ENCODE peak calls at places on chromosomes 3 and 15, in four cellular contexts. D, J, E and X are unnamed samples.

GRCh38 chr3:116339441-116340028 is 105.8 kb downstream of the LSAMP start:
- DNase-seq in D (no peak), J (no peak), E (no peak), X (no peak)

GRCh38 chr3:10459954-10460754 is 45.2 kb downstream of the ATP2B2 start:
- DNase-seq in D (no peak), J (peak), E (peak), X (peak)

GRCh38 chr3:154294016-154294415 is 30.3 kb downstream of the DHX36 start:
- DNase-seq in D (no peak), J (no peak), E (no peak), X (no peak)

GRCh38 chr3:126125781-126126251 is 41.9 kb upstream of the SLC41A3 start:
- DNase-seq in D (no peak), J (no peak), E (no peak), X (no peak)

GRCh38 chr15:72086010-72086697 is 31.8 kb downstream of the MYO9A start:
- DNase-seq in D (no peak), J (no peak), E (no peak), X (no peak)

GRCh38 chr3:125003369-125003853 is 52.4 kb downstream of the HEG1 start:
- DNase-seq in D (no peak), J (no peak), E (no peak), X (no peak)

GRCh38 chr3:150202696-150203095 is 205.4 kb upstream of the TSC22D2 start:
- DNase-seq in D (no peak), J (no peak), E (no peak), X (no peak)

GRCh38 chr3:28645149-28645548 is 296.5 kb upstream of the AZI2 start:
- DNase-seq in D (no peak), J (no peak), E (no peak), X (no peak)

GRCh38 chr15:41544650-41545015 is 576 bp upstream of the RPAP1 start:
- DNase-seq in D (no peak), J (no peak), E (no peak), X (no peak)

GRCh38 chr15:81480645-81481053 is 106.6 kb upstream of the TMC3 start:
- DNase-seq in D (peak), J (no peak), E (peak), X (no peak)

GRCh38 chr3:129329858-129330257 is 51.2 kb downstream of the HMCES start:
- DNase-seq in D (no peak), J (no peak), E (no peak), X (no peak)

GRCh38 chr3:148332509-148332908 is 365.2 kb upstream of the AGTR1 start:
- DNase-seq in D (no peak), J (no peak), E (no peak), X (no peak)

GRCh38 chr3:105394177-105394576 is 27.5 kb downstream of the ALCAM start:
- DNase-seq in D (no peak), J (no peak), E (no peak), X (no peak)

GRCh38 chr3:78610462-78611125 is 1157.2 kb downstream of the ROBO1 start:
- DNase-seq in D (no peak), J (no peak), E (no peak), X (no peak)

GRCh38 chr3:155015776-155016451 is 64.2 kb upstream of the MME start:
- DNase-seq in D (no peak), J (no peak), E (no peak), X (no peak)

GRCh38 chr3:156291269-156292123 is 171.1 kb downstream of the KCNAB1 start:
- DNase-seq in D (no peak), J (no peak), E (no peak), X (no peak)

GRCh38 chr3:66394261-66395249 is 106.3 kb downstream of the LRIG1 start:
- DNase-seq in D (no peak), J (no peak), E (no peak), X (no peak)

GRCh38 chr15:90090226-90090848 is 11.9 kb downstream of the IDH2 start:
- DNase-seq in D (no peak), J (no peak), E (no peak), X (no peak)

GRCh38 chr3:73832426-73832825 is 207.7 kb upstream of the PDZRN3 start:
- DNase-seq in D (no peak), J (no peak), E (no peak), X (no peak)

GRCh38 chr3:163045945-163046344 is 1549.3 kb downstream of the OTOL1 start:
- DNase-seq in D (no peak), J (no peak), E (no peak), X (no peak)

GRCh38 chr15:74802862-74803447 is 9.7 kb upstream of the LMAN1L start:
- DNase-seq in D (no peak), J (no peak), E (no peak), X (no peak)

GRCh38 chr3:156702367-156702766 is 28.0 kb downstream of the TIPARP start:
- DNase-seq in D (no peak), J (no peak), E (no peak), X (no peak)

GRCh38 chr3:164897335-164897734 is 181.0 kb downstream of the SI start:
- DNase-seq in D (no peak), J (no peak), E (no peak), X (no peak)

GRCh38 chr3:127718916-127719290 is 46.2 kb downstream of the ABTB1 start:
- DNase-seq in D (no peak), J (no peak), E (no peak), X (no peak)

GRCh38 chr3:189038773-189039720 is 132.7 kb upstream of the TPRG1 start:
- DNase-seq in D (no peak), J (peak), E (no peak), X (no peak)

GRCh38 chr3:156483961-156484787 is 70.7 kb downstream of the SSR3 start:
- DNase-seq in D (peak), J (peak), E (no peak), X (no peak)

GRCh38 chr3:125110016-125110875 is 54.4 kb upstream of the HEG1 start:
- DNase-seq in D (no peak), J (peak), E (no peak), X (no peak)

GRCh38 chr3:101381809-101382208 is 61.4 kb upstream of the IMPG2 start:
- DNase-seq in D (no peak), J (no peak), E (peak), X (no peak)

GRCh38 chr3:179713643-179714090 is 60.8 kb downstream of the USP13 start:
- DNase-seq in D (no peak), J (no peak), E (no peak), X (no peak)

GRCh38 chr15:88655103-88655553 is 16.3 kb downstream of the ISG20 start:
- DNase-seq in D (no peak), J (no peak), E (no peak), X (no peak)

GRCh38 chr3:86930831-86931230 is 60.1 kb downstream of the VGLL3 start:
- DNase-seq in D (no peak), J (no peak), E (no peak), X (no peak)

GRCh38 chr15:45377630-45378148 is 655 bp downstream of the GATM start:
- DNase-seq in D (no peak), J (no peak), E (no peak), X (no peak)

GRCh38 chr3:100782906-100783305 is 73.6 kb downstream of the TFG start:
- DNase-seq in D (no peak), J (no peak), E (no peak), X (no peak)

GRCh38 chr3:123843668-123844067 is 40.5 kb downstream of the MYLK start:
- DNase-seq in D (no peak), J (no peak), E (no peak), X (no peak)

GRCh38 chr3:48711727-48712126 is 5.3 kb downstream of the IP6K2 start:
- DNase-seq in D (no peak), J (no peak), E (no peak), X (no peak)

GRCh38 chr3:160400048-160400630 is 689 bp downstream of the SMC4 start:
- DNase-seq in D (no peak), J (peak), E (no peak), X (no peak)

GRCh38 chr3:100352296-100353178 is 18.0 kb downstream of the NIT2 start:
- DNase-seq in D (no peak), J (no peak), E (no peak), X (no peak)

GRCh38 chr15:79160211-79160610 is 69.6 kb upstream of the RASGRF1 start:
- DNase-seq in D (no peak), J (no peak), E (no peak), X (no peak)

GRCh38 chr3:123130079-123130726 is 63.4 kb downstream of the PDIA5 start:
- DNase-seq in D (no peak), J (no peak), E (no peak), X (no peak)

GRCh38 chr3:50010959-50011358 is 71.0 kb downstream of the RBM6 start:
- DNase-seq in D (no peak), J (no peak), E (no peak), X (no peak)

GRCh38 chr15:35151381-35151780 is 66.3 kb upstream of the NANOGP8 start:
- DNase-seq in D (no peak), J (no peak), E (no peak), X (no peak)
- TF ChIP-seq POLR2AphosphoS5 in D (no peak), J (no peak), E (no peak), X (no peak)

GRCh38 chr15:69973102-69973714 is 124.5 kb downstream of the TLE3 start:
- DNase-seq in D (no peak), J (peak), E (peak), X (no peak)

GRCh38 chr15:69979269-69979668 is 118.4 kb downstream of the TLE3 start:
- DNase-seq in D (no peak), J (no peak), E (no peak), X (no peak)

GRCh38 chr15:69978603-69979002 is 119.1 kb downstream of the TLE3 start:
- DNase-seq in D (no peak), J (no peak), E (no peak), X (no peak)

GRCh38 chr15:69974321-69974720 is 123.4 kb downstream of the TLE3 start:
- DNase-seq in D (no peak), J (no peak), E (no peak), X (no peak)

GRCh38 chr15:69976366-69976994 is 121.2 kb downstream of the TLE3 start:
- DNase-seq in D (no peak), J (peak), E (peak), X (no peak)
- TF ChIP-seq SPI1 in D (no peak), J (no peak), E (no peak), X (no peak)

GRCh38 chr3:52294320-52295150 is 6.9 kb downstream of the GLYCTK start:
- DNase-seq in D (no peak), J (no peak), E (no peak), X (no peak)
- TF ChIP-seq POLR2AphosphoS5 in D (no peak), J (no peak), E (no peak), X (no peak)

DNA sequence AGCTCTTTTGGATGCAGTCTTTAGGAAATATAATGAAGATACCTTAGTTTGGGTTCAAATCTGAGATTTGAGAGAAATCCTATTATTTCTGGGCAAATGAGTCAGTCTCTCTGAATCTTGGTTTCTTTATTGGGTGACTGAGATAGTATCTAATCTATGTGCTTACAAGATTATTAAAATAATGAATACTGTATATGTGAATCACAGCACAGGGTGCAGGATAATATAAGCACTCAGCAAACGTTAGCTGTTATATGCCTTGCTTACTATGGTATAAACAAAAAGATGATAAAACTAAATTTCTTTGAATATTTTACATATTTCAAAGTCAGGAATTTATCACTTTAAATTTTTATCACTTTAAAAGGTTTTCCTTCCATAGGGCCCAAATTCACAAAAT is 29.6 kb downstream of the FGF7 start:
- DNase-seq in D (no peak), J (no peak), E (no peak), X (no peak)
- TF ChIP-seq SPI1 in D (no peak), J (no peak), E (no peak), X (no peak)

DNA sequence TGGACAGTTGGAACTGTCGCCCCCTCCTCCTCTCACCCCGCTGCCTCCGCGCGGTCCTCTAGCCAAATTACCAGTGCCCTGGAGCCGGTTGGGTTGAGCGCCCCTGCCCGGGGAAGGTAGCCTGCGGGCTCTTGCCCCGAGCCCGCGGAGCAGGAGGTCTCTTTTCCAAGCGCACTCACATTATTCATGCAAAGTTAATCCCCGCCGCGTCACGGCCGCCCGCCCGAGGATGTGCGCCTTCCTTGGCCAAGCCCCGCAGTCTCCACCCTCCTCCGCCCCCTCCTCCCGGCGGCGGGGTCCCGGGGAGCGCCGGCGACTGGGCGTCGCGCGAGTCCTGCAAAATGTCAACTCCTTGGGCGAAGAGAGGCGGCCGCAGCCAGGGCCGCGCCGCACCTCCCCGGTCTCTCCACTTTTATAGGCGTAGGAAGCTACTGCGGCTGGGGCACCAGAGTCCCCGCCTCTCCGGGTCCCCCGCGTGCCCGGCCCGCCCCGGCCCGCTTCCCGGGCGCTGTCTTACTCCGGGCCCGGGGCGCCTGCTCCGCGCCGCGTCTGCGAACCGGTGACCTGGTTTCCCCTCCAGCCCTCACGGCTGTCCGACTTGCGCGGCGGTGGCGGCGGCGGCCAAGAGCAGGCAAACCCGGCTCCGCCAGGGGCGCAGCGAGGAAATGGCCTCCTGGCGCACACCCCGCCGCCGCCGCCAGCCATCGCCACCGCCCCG is at the start of gene THRB:
- DNase-seq in D (no peak), J (no peak), E (peak), X (peak)
- TF ChIP-seq POLR2AphosphoS5 in D (no peak), J (no peak), E (no peak), X (no peak)